ENCODE peak calls at places on chromosomes 16 and 17, in six cellular contexts. One of them, this sample, is unnamed.

GRCh38 chr16:63457869-63458268 is 1421.6 kb upstream of the CDH8 start:
- DNase-seq in hepatocyte: no peak
- DNase-seq in neural progenitor cell: no peak
- DNase-seq in lung: no peak
- DNase-seq in adrenal gland: no peak
- DNase-seq in astrocyte of the spinal cord: no peak
- DNase-seq in this sample: no peak

GRCh38 chr17:17853811-17854527 is 17.2 kb upstream of the SREBF1 start:
- DNase-seq in adrenal gland: no peak
- DNase-seq in lung: no peak
- DNase-seq in astrocyte of the spinal cord: no peak
- DNase-seq in hepatocyte: no peak
- DNase-seq in neural progenitor cell: no peak
- DNase-seq in this sample: no peak

GRCh38 chr17:5897320-5897911 is 172.8 kb upstream of the WSCD1 start:
- DNase-seq in lung: no peak
- DNase-seq in hepatocyte: no peak
- DNase-seq in adrenal gland: no peak
- DNase-seq in neural progenitor cell: peak; percentile 75
- DNase-seq in astrocyte of the spinal cord: no peak
- DNase-seq in this sample: no peak

GRCh38 chr17:50141750-50142119 is 8.7 kb downstream of the PPP1R9B start:
- DNase-seq in hepatocyte: no peak
- DNase-seq in lung: no peak
- DNase-seq in astrocyte of the spinal cord: no peak
- DNase-seq in adrenal gland: no peak
- DNase-seq in neural progenitor cell: no peak
- DNase-seq in this sample: no peak

GRCh38 chr16:84007946-84008345 is 34.6 kb downstream of the SLC38A8 start:
- DNase-seq in hepatocyte: no peak
- DNase-seq in astrocyte of the spinal cord: no peak
- DNase-seq in neural progenitor cell: no peak
- DNase-seq in lung: no peak
- DNase-seq in adrenal gland: no peak
- DNase-seq in this sample: no peak

GRCh38 chr17:79721993-79722671 is 8.6 kb upstream of the ENPP7 start:
- DNase-seq in neural progenitor cell: peak; percentile 67
- DNase-seq in adrenal gland: no peak
- DNase-seq in hepatocyte: no peak
- DNase-seq in astrocyte of the spinal cord: no peak
- DNase-seq in lung: no peak
- DNase-seq in this sample: peak; percentile 41

GRCh38 chr17:7837375-7838290 is 3.6 kb downstream of the KDM6B start:
- DNase-seq in adrenal gland: no peak
- DNase-seq in astrocyte of the spinal cord: peak; percentile 12
- DNase-seq in neural progenitor cell: peak; percentile 53
- DNase-seq in hepatocyte: peak; percentile 56
- DNase-seq in lung: no peak
- DNase-seq in this sample: peak; percentile 11

GRCh38 chr17:55285340-55286301 is 20.9 kb downstream of the HLF start:
- DNase-seq in lung: peak; percentile 91
- DNase-seq in hepatocyte: peak; percentile 89
- DNase-seq in astrocyte of the spinal cord: peak; percentile 81
- DNase-seq in neural progenitor cell: no peak
- DNase-seq in adrenal gland: peak; percentile 88
- DNase-seq in this sample: peak; percentile 96

GRCh38 chr16:4410335-4411075 is 5.9 kb downstream of the CORO7 start:
- DNase-seq in neural progenitor cell: no peak
- DNase-seq in adrenal gland: peak; percentile 21
- DNase-seq in lung: no peak
- DNase-seq in hepatocyte: peak; percentile 72
- DNase-seq in astrocyte of the spinal cord: peak; percentile 93
- DNase-seq in this sample: peak; percentile 96

GRCh38 chr16:68401871-68402747 is 46.2 kb downstream of the SMPD3 start:
- DNase-seq in astrocyte of the spinal cord: peak; percentile 85
- DNase-seq in lung: no peak
- DNase-seq in hepatocyte: no peak
- DNase-seq in neural progenitor cell: no peak
- DNase-seq in adrenal gland: no peak
- DNase-seq in this sample: peak; percentile 90

GRCh38 chr16:71339481-71340171 is 18.9 kb upstream of the CALB2 start:
- DNase-seq in hepatocyte: no peak
- DNase-seq in neural progenitor cell: no peak
- DNase-seq in astrocyte of the spinal cord: no peak
- DNase-seq in lung: no peak
- DNase-seq in adrenal gland: no peak
- DNase-seq in this sample: no peak

GRCh38 chr16:86479419-86479818 is 30.9 kb upstream of the FOXF1 start:
- DNase-seq in hepatocyte: no peak
- DNase-seq in adrenal gland: peak; percentile 37
- DNase-seq in neural progenitor cell: no peak
- DNase-seq in astrocyte of the spinal cord: no peak
- DNase-seq in lung: no peak
- DNase-seq in this sample: no peak

GRCh38 chr16:679808-680624 is at the start of gene STUB1:
- DNase-seq in hepatocyte: peak; percentile 95
- DNase-seq in neural progenitor cell: peak; percentile 97
- DNase-seq in adrenal gland: peak; percentile 90
- DNase-seq in astrocyte of the spinal cord: peak; percentile 87
- DNase-seq in lung: peak; percentile 88
- DNase-seq in this sample: peak; percentile 87

GRCh38 chr16:57938936-57939871 is 31.7 kb downstream of the CNGB1 start:
- DNase-seq in lung: peak; percentile 79
- DNase-seq in neural progenitor cell: no peak
- DNase-seq in hepatocyte: peak; percentile 55
- DNase-seq in adrenal gland: no peak
- DNase-seq in astrocyte of the spinal cord: peak; percentile 57
- DNase-seq in this sample: peak; percentile 16

DNA sequence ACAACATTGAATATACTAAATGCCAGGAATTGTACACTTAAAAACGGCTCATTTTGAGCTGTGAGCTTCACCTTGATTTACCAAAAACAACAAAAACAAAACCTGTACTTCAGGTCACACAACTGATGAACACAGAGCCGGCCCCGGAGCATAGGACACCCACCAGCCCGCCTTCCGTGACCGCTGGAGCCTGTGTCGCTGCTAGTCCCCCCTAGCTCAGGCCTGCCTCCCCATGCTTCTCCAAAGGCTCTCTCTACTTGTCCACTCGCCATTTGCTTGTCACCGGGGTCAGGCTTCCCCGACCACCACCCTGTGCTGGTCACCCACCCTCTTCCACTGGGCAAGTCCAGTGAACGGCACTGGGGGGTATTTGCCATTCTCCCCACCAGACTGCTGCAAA is 113.8 kb upstream of the TNRC6C start:
- DNase-seq in hepatocyte: no peak
- DNase-seq in adrenal gland: no peak
- DNase-seq in astrocyte of the spinal cord: no peak
- DNase-seq in neural progenitor cell: no peak
- DNase-seq in lung: no peak
- DNase-seq in this sample: no peak
- TF ChIP-seq CTCF in hepatocyte: no peak
- TF ChIP-seq CTCF in adrenal gland: no peak
- TF ChIP-seq CTCF in astrocyte of the spinal cord: no peak
- TF ChIP-seq CTCF in neural progenitor cell: no peak
- TF ChIP-seq CTCF in lung: no peak
- TF ChIP-seq CTCF in this sample: no peak

DNA sequence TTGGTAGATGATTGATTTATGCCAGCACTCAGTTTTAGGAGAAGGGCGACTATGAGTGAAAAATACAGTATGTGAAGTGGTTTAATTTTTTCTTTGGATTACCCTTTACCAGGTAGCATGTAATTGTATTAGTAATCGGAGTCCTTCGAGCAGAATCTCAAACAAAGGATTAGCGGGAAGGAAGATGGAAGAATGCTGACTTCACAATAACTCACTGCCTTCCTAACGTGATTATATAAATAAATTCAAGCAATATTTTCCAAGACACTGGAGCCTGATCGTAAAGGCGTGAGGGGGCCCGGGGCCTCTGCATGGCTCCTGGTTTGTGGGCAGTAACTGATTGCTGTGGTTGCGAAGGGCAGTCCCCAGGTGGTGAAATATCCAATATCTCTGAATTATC is 295.7 kb upstream of the N4BP1 start:
- DNase-seq in neural progenitor cell: no peak
- DNase-seq in adrenal gland: no peak
- DNase-seq in lung: no peak
- DNase-seq in hepatocyte: no peak
- DNase-seq in astrocyte of the spinal cord: no peak
- DNase-seq in this sample: no peak
- H3K4me3 ChIP-seq in neural progenitor cell: no peak overlapping the region
- H3K4me3 ChIP-seq in adrenal gland: no peak overlapping the region
- H3K4me3 ChIP-seq in lung: no peak overlapping the region
- H3K4me3 ChIP-seq in hepatocyte: no peak overlapping the region
- H3K4me3 ChIP-seq in astrocyte of the spinal cord: no peak overlapping the region
- H3K4me3 ChIP-seq in this sample: no peak overlapping the region

DNA sequence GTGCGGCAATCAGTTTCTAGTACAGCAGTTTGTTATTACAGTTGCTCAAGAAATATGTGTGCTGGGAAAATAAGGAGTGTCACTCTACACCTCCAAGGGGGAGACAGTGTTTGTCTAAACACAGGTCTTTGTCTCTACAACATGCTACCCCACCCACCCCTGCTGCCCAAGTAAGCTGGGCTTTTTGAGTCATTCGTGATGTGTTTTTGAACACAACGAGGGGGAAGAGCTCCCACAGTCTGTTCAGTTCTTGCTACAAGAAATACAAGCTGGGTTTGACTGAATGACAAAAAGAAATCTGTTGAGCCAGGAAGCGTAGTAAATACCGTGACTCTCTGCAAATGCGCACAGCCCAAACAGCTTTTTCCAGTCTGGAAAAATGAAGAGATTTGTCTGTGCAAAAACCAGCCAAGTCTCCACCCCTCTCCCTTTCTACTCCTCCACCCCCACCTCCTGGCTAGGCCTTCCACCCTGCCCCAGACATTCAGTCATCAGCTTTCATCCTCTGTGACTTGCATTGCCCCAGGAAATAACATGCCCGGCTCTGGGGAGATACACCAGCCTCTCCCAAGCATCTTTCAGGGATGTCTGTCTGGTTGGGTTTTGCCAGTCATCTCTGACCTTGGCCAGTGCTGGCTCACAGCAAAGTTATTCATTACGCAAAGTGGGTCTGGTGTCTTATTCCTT is 25.7 kb downstream of the CHD9 start:
- DNase-seq in astrocyte of the spinal cord: peak; percentile 83
- DNase-seq in neural progenitor cell: no peak
- DNase-seq in adrenal gland: peak; percentile 68
- DNase-seq in hepatocyte: peak; percentile 85
- DNase-seq in lung: no peak
- DNase-seq in this sample: peak; percentile 74
- TF ChIP-seq CTCF in astrocyte of the spinal cord: no peak
- TF ChIP-seq CTCF in neural progenitor cell: no peak
- TF ChIP-seq CTCF in adrenal gland: no peak
- TF ChIP-seq CTCF in hepatocyte: no peak
- TF ChIP-seq CTCF in lung: no peak
- TF ChIP-seq CTCF in this sample: no peak

GRCh38 chr17:77404812-77405581 is 264.2 kb downstream of the SEC14L1 start:
- DNase-seq in adrenal gland: no peak
- DNase-seq in hepatocyte: no peak
- DNase-seq in lung: peak; percentile 64
- DNase-seq in astrocyte of the spinal cord: peak; percentile 64
- DNase-seq in neural progenitor cell: no peak
- DNase-seq in this sample: peak; percentile 56
- H3K4me3 ChIP-seq in adrenal gland: no peak overlapping the region
- H3K4me3 ChIP-seq in hepatocyte: no peak overlapping the region
- H3K4me3 ChIP-seq in lung: no peak overlapping the region
- H3K4me3 ChIP-seq in astrocyte of the spinal cord: no peak overlapping the region
- H3K4me3 ChIP-seq in neural progenitor cell: no peak overlapping the region
- H3K4me3 ChIP-seq in this sample: no peak overlapping the region

GRCh38 chr17:81906476-81907218 is 4.6 kb downstream of the PCYT2 start:
- DNase-seq in astrocyte of the spinal cord: no peak
- DNase-seq in neural progenitor cell: no peak
- DNase-seq in adrenal gland: no peak
- DNase-seq in lung: no peak
- DNase-seq in hepatocyte: no peak
- DNase-seq in this sample: no peak
- TF ChIP-seq CTCF in astrocyte of the spinal cord: no peak
- TF ChIP-seq CTCF in neural progenitor cell: peak; percentile 26
- TF ChIP-seq CTCF in adrenal gland: no peak
- TF ChIP-seq CTCF in lung: no peak
- TF ChIP-seq CTCF in hepatocyte: no peak
- TF ChIP-seq CTCF in this sample: peak; percentile 22

DNA sequence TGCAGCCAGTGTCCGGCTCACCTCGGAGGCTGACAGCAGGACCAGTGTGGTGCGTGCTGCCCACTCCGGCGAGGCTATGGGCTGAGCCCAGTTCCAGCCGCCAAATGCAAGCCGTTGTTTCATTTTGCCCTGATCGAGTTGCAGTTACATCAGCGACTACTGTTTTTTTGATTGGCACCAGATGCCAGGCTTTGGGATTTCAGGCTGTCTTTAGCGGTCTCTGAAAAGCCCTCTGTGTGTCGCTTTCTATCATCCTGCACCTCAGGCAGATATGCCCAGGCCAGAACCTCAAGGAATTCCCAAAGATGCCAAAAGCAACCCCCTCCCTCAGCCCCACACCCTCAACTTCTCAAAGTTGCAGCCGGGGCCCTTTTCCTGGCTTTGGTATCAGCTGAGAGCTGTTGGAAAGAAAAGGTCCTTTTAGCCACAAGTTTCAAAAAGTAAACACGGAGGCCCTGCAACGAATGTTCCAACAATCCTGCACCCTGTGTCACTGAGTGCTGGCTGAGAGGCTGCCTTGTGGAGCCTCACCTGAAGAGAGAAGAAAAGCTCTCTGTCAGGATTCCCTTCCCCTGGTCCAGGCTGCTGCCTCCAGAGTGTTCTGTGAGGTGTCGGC is 58.9 kb downstream of the WWP2 start:
- DNase-seq in hepatocyte: peak; percentile 48
- DNase-seq in adrenal gland: peak; percentile 66
- DNase-seq in astrocyte of the spinal cord: no peak
- DNase-seq in lung: peak; percentile 33
- DNase-seq in neural progenitor cell: no peak
- DNase-seq in this sample: no peak
- H3K4me3 ChIP-seq in hepatocyte: no peak overlapping the region
- H3K4me3 ChIP-seq in adrenal gland: no peak overlapping the region
- H3K4me3 ChIP-seq in astrocyte of the spinal cord: no peak overlapping the region
- H3K4me3 ChIP-seq in lung: no peak overlapping the region
- H3K4me3 ChIP-seq in neural progenitor cell: no peak overlapping the region
- H3K4me3 ChIP-seq in this sample: no peak overlapping the region

GRCh38 chr17:77109159-77110005 is 31.4 kb upstream of the SEC14L1 start:
- DNase-seq in astrocyte of the spinal cord: no peak
- DNase-seq in adrenal gland: no peak
- DNase-seq in lung: no peak
- DNase-seq in neural progenitor cell: no peak
- DNase-seq in hepatocyte: no peak
- DNase-seq in this sample: no peak
- TF ChIP-seq CTCF in astrocyte of the spinal cord: no peak
- TF ChIP-seq CTCF in adrenal gland: no peak
- TF ChIP-seq CTCF in lung: no peak
- TF ChIP-seq CTCF in neural progenitor cell: no peak
- TF ChIP-seq CTCF in hepatocyte: no peak
- TF ChIP-seq CTCF in this sample: peak; percentile 18

GRCh38 chr17:77735341-77736206 is 222.9 kb upstream of the TNRC6C start:
- DNase-seq in astrocyte of the spinal cord: no peak
- DNase-seq in hepatocyte: peak; percentile 72
- DNase-seq in adrenal gland: peak; percentile 16
- DNase-seq in neural progenitor cell: peak; percentile 44
- DNase-seq in lung: peak; percentile 76
- DNase-seq in this sample: peak; percentile 18
- H3K4me3 ChIP-seq in astrocyte of the spinal cord: no peak overlapping the region
- H3K4me3 ChIP-seq in hepatocyte: no peak overlapping the region
- H3K4me3 ChIP-seq in adrenal gland: no peak overlapping the region
- H3K4me3 ChIP-seq in neural progenitor cell: no peak overlapping the region
- H3K4me3 ChIP-seq in lung: no peak overlapping the region
- H3K4me3 ChIP-seq in this sample: no peak overlapping the region